ENCODE peak calls at places on chromosome 22, in nine cellular contexts. D is GM23248, J is hepatocyte, I is neural progenitor cell, O is PC-3, A is trophoblast cell, S is neuronal stem cell, E is OCI-LY7, H is endothelial cell of umbilical vein. C is an unnamed sample.
A peak's percentile ranks its signal among the peaks of the same experiment; 100 is the strongest.

GRCh38 chr22:49503321-49503720 is 324.4 kb downstream of the BRD1 start:
- DNase-seq in E (no peak), H (no peak), I (no peak), S (no peak), J (no peak), D (no peak), A (no peak), O (no peak), C (no peak)

GRCh38 chr22:25192406-25192805 is 7.3 kb upstream of the CRYBB3 start:
- DNase-seq in S (no peak), A (no peak), H (no peak), J (no peak), D (no peak), I (no peak), E (no peak), O (no peak), C (no peak)

GRCh38 chr22:39690901-39691620 is 120.5 kb downstream of the CACNA1I start:
- DNase-seq in S (peak; percentile 66), H (no peak), J (peak; percentile 18), A (no peak), O (no peak), D (peak; percentile 24), I (peak; percentile 89), E (no peak), C (no peak)

GRCh38 chr22:45968003-45968650 is 8.8 kb downstream of the WNT7B start:
- DNase-seq in J (no peak), S (no peak), D (no peak), I (no peak), H (no peak), A (no peak), O (no peak), E (no peak), C (peak; percentile 79)

GRCh38 chr22:44620129-44620840 is 81.7 kb upstream of the PRR5 start:
- DNase-seq in S (peak; percentile 89), O (peak; percentile 20), A (no peak), H (peak; percentile 46), J (peak; percentile 75), I (peak; percentile 97), D (peak; percentile 74), E (peak; percentile 47), C (peak; percentile 57)

GRCh38 chr22:49956914-49957825 is 3.4 kb upstream of the PIM3 start:
- DNase-seq in A (no peak), I (no peak), D (no peak), H (no peak), S (no peak), O (no peak), E (no peak), J (no peak), C (no peak)

GRCh38 chr22:49390954-49391353 is 436.7 kb downstream of the BRD1 start:
- DNase-seq in A (no peak), S (no peak), O (no peak), E (no peak), I (no peak), H (no peak), J (no peak), D (no peak), C (no peak)

GRCh38 chr22:48957311-48957986 is 870.2 kb downstream of the BRD1 start:
- DNase-seq in I (no peak), E (no peak), J (no peak), A (no peak), S (no peak), D (no peak), H (no peak), O (no peak), C (no peak)

GRCh38 chr22:41302016-41302767 is 867 bp downstream of the ZC3H7B start:
- DNase-seq in J (peak; percentile 65), O (no peak), E (peak; percentile 33), H (no peak), S (peak; percentile 43), I (peak; percentile 73), A (no peak), D (peak; percentile 41), C (no peak)

GRCh38 chr22:19479358-19480172 is at the start of gene CDC45:
- DNase-seq in H (peak; percentile 99), I (peak; percentile 98), J (peak; percentile 97), E (peak; percentile 98), O (peak; percentile 93), D (peak; percentile 99), S (peak; percentile 97), A (peak; percentile 98), C (peak; percentile 97)

GRCh38 chr22:19477321-19478085 is 1.5 kb downstream of the UFD1 start:
- DNase-seq in E (peak; percentile 43), J (no peak), D (peak; percentile 68), O (peak; percentile 16), A (no peak), S (no peak), H (peak; percentile 49), I (no peak), C (no peak)

GRCh38 chr22:19480173-19480568 is 451 bp downstream of the CDC45 start:
- DNase-seq in A (no peak), I (no peak), O (no peak), J (no peak), D (no peak), H (no peak), E (peak; percentile 31), S (no peak), C (no peak)

GRCh38 chr22:19478086-19478392 is 954 bp downstream of the UFD1 start:
- DNase-seq in H (no peak), S (no peak), I (no peak), D (peak; percentile 19), E (no peak), A (no peak), J (no peak), O (no peak), C (no peak)

GRCh38 chr22:19478466-19479357 is at the start of gene UFD1:
- DNase-seq in D (peak; percentile 88), E (peak; percentile 86), H (no peak), I (peak; percentile 95), O (peak; percentile 63), A (peak; percentile 64), J (peak; percentile 93), S (peak; percentile 81), C (peak; percentile 64)
- H2AFZ ChIP-seq in D (peak within 1 kb of the TSS; percentile 90), E (peak within 1 kb of the TSS; percentile 78), H (peak within 1 kb of the TSS; percentile 86), I (peak within 1 kb of the TSS; percentile 100), O (peak within 1 kb of the TSS; percentile 96), A (peak within 1 kb of the TSS; percentile 94), J (peak within 1 kb of the TSS; percentile 41), S (peak within 1 kb of the TSS; percentile 91), C (peak within 1 kb of the TSS; percentile 90)

DNA sequence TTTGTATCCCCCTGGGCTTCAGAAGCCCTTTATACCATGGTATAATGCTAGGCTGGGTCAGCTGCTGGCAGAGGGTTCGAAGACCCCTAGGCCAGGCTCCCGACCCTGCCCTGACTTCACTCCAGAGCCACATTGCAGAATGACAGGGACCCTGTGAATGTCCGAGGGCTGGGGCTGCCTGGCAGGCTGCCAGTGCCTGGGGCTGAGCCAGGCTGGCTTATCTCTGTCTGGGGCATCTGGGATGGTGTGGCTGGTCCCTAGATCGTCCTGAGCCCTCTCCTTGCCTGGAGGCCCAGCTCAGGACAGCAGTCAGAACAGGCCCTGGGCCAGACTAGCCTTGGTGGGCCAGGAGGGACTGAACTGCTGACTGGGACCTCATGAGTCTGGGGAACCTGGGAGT is 3.7 kb downstream of the ZDHHC8 start:
- DNase-seq in A (no peak), E (no peak), S (no peak), J (no peak), D (no peak), I (no peak), H (no peak), O (no peak), C (no peak)
- H2AFZ ChIP-seq in A (no peak overlapping the region), E (no peak overlapping the region), S (no peak overlapping the region), J (no peak overlapping the region), D (no peak overlapping the region), I (no peak overlapping the region), H (no peak overlapping the region), O (no peak overlapping the region), C (no peak overlapping the region)

GRCh38 chr22:23385301-23386244 is 194.5 kb downstream of the IGLL1 start:
- DNase-seq in H (peak; percentile 84), O (peak; percentile 80), S (peak; percentile 72), I (peak; percentile 85), A (peak; percentile 76), D (peak; percentile 77), E (peak; percentile 75), J (peak; percentile 90), C (peak; percentile 48)

GRCh38 chr22:23387827-23388491 is 192.1 kb downstream of the IGLL1 start:
- DNase-seq in S (no peak), O (no peak), E (no peak), D (no peak), H (no peak), J (no peak), I (no peak), A (no peak), C (no peak)

GRCh38 chr22:23386822-23387580 is 193.1 kb downstream of the IGLL1 start:
- DNase-seq in O (no peak), H (no peak), I (no peak), J (no peak), A (no peak), D (no peak), E (no peak), S (no peak), C (no peak)

GRCh38 chr22:23384899-23385298 is 195.2 kb downstream of the IGLL1 start:
- DNase-seq in A (no peak), O (no peak), I (no peak), H (no peak), S (no peak), D (no peak), J (no peak), E (no peak), C (no peak)

DNA sequence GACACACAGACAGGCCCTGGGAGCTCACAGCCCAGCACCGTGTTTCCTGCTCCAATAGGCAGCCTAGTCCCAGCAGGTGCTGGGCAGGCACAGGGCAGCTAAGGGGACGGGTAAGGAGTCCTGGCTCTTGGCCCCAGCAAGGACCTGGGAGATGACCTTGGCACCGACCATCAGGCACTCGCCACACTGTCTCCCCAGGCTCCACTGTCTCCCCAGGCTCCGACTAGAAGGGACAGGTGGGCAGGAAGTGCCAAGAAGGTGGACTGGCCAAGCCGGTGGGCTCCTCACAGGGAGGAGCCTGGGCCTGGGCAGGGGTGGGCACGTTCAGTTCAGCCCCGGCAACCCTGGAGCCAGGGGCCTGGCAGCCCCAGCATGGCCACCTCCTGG is 193.9 kb downstream of the IGLL1 start:
- DNase-seq in H (no peak), S (no peak), A (no peak), J (no peak), D (no peak), E (no peak), I (no peak), O (no peak), C (no peak)
- H2AFZ ChIP-seq in H (no peak overlapping the region), S (peak overlapping the region; percentile 86), A (no peak overlapping the region), J (no peak overlapping the region), D (no peak overlapping the region), E (no peak overlapping the region), I (no peak overlapping the region), O (no peak overlapping the region), C (no peak overlapping the region)

DNA sequence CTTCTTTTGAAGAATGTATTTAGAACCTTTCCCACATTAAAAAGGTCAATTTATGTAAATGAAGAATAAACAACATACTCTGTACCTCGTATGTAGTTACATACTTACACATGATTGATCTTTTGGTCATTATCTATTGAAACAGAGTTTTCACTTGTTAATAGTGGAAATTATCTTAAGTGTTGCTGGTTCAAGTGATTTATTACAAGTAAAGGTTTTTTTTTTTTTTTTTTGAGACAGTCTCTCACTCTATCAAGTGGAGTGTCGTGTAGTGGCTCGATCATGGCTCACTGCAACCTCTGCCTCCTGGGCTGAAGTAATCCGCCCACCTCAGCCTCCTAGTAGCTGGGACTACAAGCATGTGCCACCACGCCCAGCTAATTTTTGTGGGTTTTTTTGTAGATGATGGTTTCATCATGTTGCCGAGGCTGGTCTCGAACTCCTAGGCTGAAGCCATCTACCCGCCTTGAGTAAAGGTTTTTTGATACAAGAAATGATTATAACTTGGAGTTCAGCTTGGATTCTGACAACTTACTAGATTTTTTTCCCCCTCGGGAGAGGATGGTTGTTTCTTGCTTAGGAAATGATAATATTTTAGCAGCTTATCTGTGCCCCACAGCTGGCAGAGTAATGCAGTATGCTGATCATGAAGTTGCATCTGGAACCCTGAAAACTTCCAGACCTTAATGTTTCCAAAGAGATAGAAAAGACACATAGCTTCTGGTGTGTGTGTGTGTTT is 68.9 kb downstream of the MTMR3 start:
- DNase-seq in A (no peak), D (no peak), O (no peak), J (no peak), H (no peak), S (no peak), E (no peak), I (no peak), C (no peak)
- H2AFZ ChIP-seq in A (no peak overlapping the region), D (no peak overlapping the region), O (no peak overlapping the region), J (no peak overlapping the region), H (no peak overlapping the region), S (no peak overlapping the region), E (no peak overlapping the region), I (no peak overlapping the region), C (no peak overlapping the region)